ENCODE peak calls at places on chromosome 10, in four cellular contexts. B, H, P and I are unnamed samples.

GRCh38 chr10:79333513-79333912 is 13.8 kb upstream of the PPIF start:
- DNase-seq in P (no peak), B (no peak), H (peak), I (no peak)

GRCh38 chr10:61949687-61950086 is 48.2 kb downstream of the ARID5B start:
- DNase-seq in P (no peak), B (no peak), H (no peak), I (no peak)

GRCh38 chr10:102675151-102675886 is 31.0 kb downstream of the TRIM8 start:
- DNase-seq in B (no peak), H (no peak), P (no peak), I (no peak)

GRCh38 chr10:59465089-59465488 is 102.7 kb upstream of the FAM13C start:
- DNase-seq in P (no peak), B (peak), H (peak), I (no peak)

GRCh38 chr10:77406764-77407430 is 230.7 kb downstream of the KCNMA1 start:
- DNase-seq in P (no peak), B (no peak), H (no peak), I (no peak)

GRCh38 chr10:132517951-132518521 is 19.6 kb upstream of the INPP5A start:
- DNase-seq in P (no peak), H (no peak), B (no peak), I (no peak)

GRCh38 chr10:8026349-8027259 is 27.9 kb upstream of the GATA3 start:
- DNase-seq in P (no peak), B (no peak), H (no peak), I (no peak)

GRCh38 chr10:75261813-75262725 is 26.3 kb upstream of the COMTD1 start:
- DNase-seq in B (no peak), P (no peak), H (peak), I (no peak)

GRCh38 chr10:44384601-44385422 is at the start of gene CXCL12:
- DNase-seq in P (no peak), H (no peak), B (no peak), I (no peak)

GRCh38 chr10:62618576-62619408 is 185.7 kb upstream of the ADO start:
- DNase-seq in P (peak), H (no peak), B (peak), I (no peak)